ENCODE peak calls at places on chromosomes 3 and 15, in six cellular contexts. N is stomach, Z is fibroblast of the aortic adventitia, Q is GM10248, E is H1, B is heart left ventricle. H is an unnamed sample.

GRCh38 chr15:31230630-31231485 is 95.8 kb upstream of the KLF13 start:
- DNase-seq in N (no peak), Z (no peak), Q (peak), E (no peak), B (no peak), H (no peak)

GRCh38 chr3:76107935-76108570 is 322.7 kb upstream of the ZNF717 start:
- DNase-seq in N (no peak), Z (peak), Q (peak), E (no peak), B (no peak), H (no peak)

GRCh38 chr15:75648156-75649000 is 666 bp downstream of the SNX33 start:
- DNase-seq in N (peak), Z (peak), Q (no peak), E (no peak), B (peak), H (peak)

GRCh38 chr15:54082836-54083492 is 104.7 kb downstream of the UNC13C start:
- DNase-seq in N (no peak), Z (peak), Q (no peak), E (peak), B (no peak), H (no peak)

GRCh38 chr15:39680868-39681267 is 100.0 kb downstream of the THBS1 start:
- DNase-seq in N (no peak), Z (peak), Q (no peak), E (no peak), B (no peak), H (no peak)

GRCh38 chr3:24420224-24420623 is 74.4 kb downstream of the THRB start:
- DNase-seq in N (no peak), Z (no peak), Q (no peak), E (no peak), B (no peak), H (no peak)

GRCh38 chr3:172152869-172153268 is 113.5 kb downstream of the FNDC3B start:
- DNase-seq in N (no peak), Z (no peak), Q (no peak), E (no peak), B (peak), H (no peak)

GRCh38 chr3:150762662-150763121 is 277 bp downstream of the SIAH2 start:
- DNase-seq in N (no peak), Z (no peak), Q (no peak), E (no peak), B (no peak), H (no peak)

GRCh38 chr3:180860180-180860858 is 52.2 kb upstream of the FXR1 start:
- DNase-seq in N (no peak), Z (no peak), Q (no peak), E (no peak), B (no peak), H (no peak)

GRCh38 chr3:42120866-42121265 is 29.7 kb downstream of the TRAK1 start:
- DNase-seq in N (no peak), Z (no peak), Q (no peak), E (no peak), B (no peak), H (no peak)

GRCh38 chr15:67812232-67812631 is 13.1 kb upstream of the SKOR1 start:
- DNase-seq in N (no peak), Z (no peak), Q (no peak), E (no peak), B (no peak), H (no peak)

GRCh38 chr3:38835939-38836338 is 19.9 kb upstream of the SCN10A start:
- DNase-seq in N (no peak), Z (no peak), Q (no peak), E (no peak), B (no peak), H (no peak)

GRCh38 chr3:168002786-168003368 is 92.8 kb downstream of the GOLIM4 start:
- DNase-seq in N (peak), Z (peak), Q (no peak), E (no peak), B (no peak), H (no peak)

GRCh38 chr3:55565516-55565915 is 78.4 kb upstream of the WNT5A start:
- DNase-seq in N (no peak), Z (no peak), Q (no peak), E (no peak), B (no peak), H (no peak)

GRCh38 chr3:112128843-112129727 is 4.0 kb downstream of the GCSAM start:
- DNase-seq in N (no peak), Z (peak), Q (peak), E (no peak), B (no peak), H (no peak)

GRCh38 chr3:242986-243706 is 46.6 kb downstream of the CHL1 start:
- DNase-seq in N (no peak), Z (peak), Q (no peak), E (no peak), B (no peak), H (no peak)

GRCh38 chr15:90860450-90860849 is 7.9 kb upstream of the FURIN start:
- DNase-seq in N (no peak), Z (no peak), Q (no peak), E (no peak), B (no peak), H (peak)

DNA sequence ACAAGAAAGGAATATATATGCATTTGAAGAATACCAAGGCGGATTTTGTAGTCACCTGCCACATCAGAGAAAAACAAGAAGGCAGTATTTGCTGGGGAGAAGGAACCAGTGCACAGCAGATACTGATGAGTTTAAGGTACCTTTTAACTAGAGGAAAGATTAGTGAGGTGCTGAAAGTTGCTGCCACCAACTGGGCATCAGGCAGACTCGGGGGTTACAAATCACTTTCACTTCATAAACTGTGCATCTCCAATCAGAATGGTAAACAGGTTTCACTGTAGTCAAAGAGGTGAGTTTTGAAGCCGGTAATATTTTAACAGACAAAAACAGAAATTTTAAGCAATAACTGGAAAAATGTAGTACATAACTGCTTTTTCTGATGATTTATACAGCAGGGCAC is 4.1 kb downstream of the FBN1 start:
- DNase-seq in N (no peak), Z (peak), Q (peak), E (no peak), B (no peak), H (peak)
- TF ChIP-seq CTCF in N (no peak), Z (peak), Q (peak), E (peak), B (peak), H (peak)

GRCh38 chr3:185943363-185944106 is 5.7 kb upstream of the TRA2B start:
- DNase-seq in N (peak), Z (peak), Q (peak), E (peak), B (peak), H (peak)
- TF ChIP-seq CTCF in N (peak), Z (peak), Q (peak), E (peak), B (peak), H (peak)

DNA sequence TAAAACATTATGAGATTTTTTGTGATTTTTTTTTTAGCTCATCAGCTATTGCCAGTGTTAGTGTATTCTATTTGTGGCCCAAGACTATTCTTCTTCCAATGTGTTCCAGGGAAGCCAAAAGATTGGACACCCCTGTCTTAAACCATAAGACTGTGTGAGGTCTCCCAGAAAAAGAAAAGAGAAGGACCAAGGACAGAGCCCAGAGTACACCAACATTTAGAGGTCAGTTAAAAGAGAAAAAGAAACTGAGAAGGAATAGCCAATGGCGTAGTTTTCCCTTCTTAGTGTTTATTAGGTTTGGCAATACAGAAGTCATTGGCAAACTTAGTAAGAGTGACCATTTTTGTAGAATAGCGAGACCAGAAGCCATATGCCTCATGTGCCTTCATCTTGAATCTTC is 36.1 kb upstream of the SLC25A36 start:
- DNase-seq in N (no peak), Z (no peak), Q (no peak), E (no peak), B (no peak), H (no peak)
- TF ChIP-seq CTCF in N (no peak), Z (no peak), Q (no peak), E (no peak), B (no peak), H (no peak)

GRCh38 chr3:146020969-146021368 is 140.0 kb downstream of the PLOD2 start:
- DNase-seq in N (no peak), Z (no peak), Q (no peak), E (no peak), B (no peak), H (no peak)

GRCh38 chr3:146024260-146024659 is 136.7 kb downstream of the PLOD2 start:
- DNase-seq in N (no peak), Z (peak), Q (no peak), E (no peak), B (no peak), H (peak)

DNA sequence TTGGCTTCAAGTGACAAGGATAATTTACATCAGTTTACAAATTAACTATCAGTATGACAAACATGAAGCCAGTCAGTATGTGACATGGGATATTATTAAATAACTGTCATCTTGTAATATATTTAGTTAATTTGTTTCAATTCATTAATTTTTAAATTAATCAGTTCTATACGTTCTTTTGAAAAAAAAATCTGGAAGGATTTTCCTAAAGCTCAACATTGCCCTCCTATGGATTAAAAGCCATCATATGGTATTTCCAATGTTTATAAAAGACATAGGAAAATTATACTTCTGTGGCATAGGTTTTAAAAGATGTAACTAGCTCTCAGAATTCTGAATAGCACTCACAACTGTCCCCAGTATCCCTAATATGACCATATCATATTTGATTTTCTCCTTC is 134.4 kb downstream of the PLOD2 start:
- DNase-seq in N (no peak), Z (no peak), Q (no peak), E (no peak), B (no peak), H (no peak)
- TF ChIP-seq CTCF in N (no peak), Z (no peak), Q (no peak), E (no peak), B (no peak), H (no peak)

GRCh38 chr3:130529816-130530215 is 12.8 kb downstream of the COL6A6 start:
- DNase-seq in N (no peak), Z (no peak), Q (no peak), E (no peak), B (no peak), H (no peak)
- TF ChIP-seq CTCF in N (no peak), Z (no peak), Q (no peak), E (peak), B (no peak), H (no peak)

DNA sequence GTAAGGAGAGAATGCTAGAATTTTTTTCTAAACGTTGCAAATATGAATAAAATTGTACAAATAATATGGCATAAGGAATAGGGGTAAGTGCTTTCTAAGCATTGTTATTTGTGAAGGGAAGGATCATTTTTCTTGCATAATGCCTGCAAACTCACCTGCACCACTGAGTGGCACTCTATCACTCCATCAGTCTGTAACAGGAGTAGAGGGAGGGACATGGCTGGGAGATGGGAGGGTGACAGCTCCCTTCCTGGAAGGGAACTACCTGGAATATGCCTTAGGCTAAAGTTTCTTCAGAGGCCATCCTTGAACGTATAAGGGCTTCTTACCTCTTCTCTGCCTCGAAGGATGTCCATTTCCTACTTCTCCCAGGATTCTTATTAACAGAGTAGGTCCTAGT is 3.0 kb downstream of the NAALADL2 start:
- DNase-seq in N (peak), Z (no peak), Q (no peak), E (peak), B (no peak), H (no peak)
- TF ChIP-seq CTCF in N (peak), Z (no peak), Q (no peak), E (peak), B (no peak), H (no peak)

DNA sequence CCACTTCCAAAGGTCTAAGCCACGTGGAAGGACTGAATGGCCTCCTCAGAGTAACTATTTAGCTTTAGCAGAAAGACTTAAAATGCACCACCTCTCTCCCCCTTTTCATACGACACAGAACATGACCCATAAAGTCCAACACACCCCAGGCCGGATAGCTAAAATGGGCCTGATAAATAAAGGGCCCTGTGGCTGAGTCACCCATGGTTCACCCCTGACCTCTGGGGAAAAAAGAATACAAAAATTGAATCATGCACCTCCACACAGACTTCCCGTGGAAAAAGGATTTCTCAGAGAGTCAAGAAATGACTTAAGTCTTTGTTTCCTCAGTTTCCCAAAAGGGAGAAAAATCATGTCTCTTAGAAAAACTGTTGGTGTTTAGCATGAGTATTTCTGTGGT is 33.9 kb upstream of the ARHGEF3 start:
- DNase-seq in N (no peak), Z (no peak), Q (no peak), E (no peak), B (no peak), H (no peak)
- TF ChIP-seq CTCF in N (no peak), Z (no peak), Q (no peak), E (no peak), B (no peak), H (no peak)

DNA sequence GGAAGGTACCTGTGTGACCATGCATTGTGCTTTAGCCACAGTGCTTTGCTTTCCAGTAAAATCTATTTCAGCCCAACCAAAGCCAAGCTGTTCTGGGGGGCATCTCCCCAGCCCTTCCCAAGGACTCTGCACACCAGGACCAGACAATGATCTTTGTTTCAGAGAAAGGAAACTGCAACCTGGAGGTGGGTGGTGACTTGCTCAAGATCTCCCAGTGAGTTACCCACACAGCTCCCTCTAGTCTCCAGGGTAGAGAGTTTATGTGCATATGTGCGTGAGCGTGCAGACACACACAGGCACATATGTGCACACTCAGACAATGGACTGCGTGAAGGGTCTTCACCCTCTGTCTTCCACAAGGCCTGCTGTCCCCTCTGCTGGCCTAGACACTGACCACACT is 162.4 kb upstream of the TLE3 start:
- DNase-seq in N (no peak), Z (no peak), Q (no peak), E (no peak), B (no peak), H (peak)
- TF ChIP-seq CTCF in N (no peak), Z (no peak), Q (no peak), E (no peak), B (no peak), H (no peak)

DNA sequence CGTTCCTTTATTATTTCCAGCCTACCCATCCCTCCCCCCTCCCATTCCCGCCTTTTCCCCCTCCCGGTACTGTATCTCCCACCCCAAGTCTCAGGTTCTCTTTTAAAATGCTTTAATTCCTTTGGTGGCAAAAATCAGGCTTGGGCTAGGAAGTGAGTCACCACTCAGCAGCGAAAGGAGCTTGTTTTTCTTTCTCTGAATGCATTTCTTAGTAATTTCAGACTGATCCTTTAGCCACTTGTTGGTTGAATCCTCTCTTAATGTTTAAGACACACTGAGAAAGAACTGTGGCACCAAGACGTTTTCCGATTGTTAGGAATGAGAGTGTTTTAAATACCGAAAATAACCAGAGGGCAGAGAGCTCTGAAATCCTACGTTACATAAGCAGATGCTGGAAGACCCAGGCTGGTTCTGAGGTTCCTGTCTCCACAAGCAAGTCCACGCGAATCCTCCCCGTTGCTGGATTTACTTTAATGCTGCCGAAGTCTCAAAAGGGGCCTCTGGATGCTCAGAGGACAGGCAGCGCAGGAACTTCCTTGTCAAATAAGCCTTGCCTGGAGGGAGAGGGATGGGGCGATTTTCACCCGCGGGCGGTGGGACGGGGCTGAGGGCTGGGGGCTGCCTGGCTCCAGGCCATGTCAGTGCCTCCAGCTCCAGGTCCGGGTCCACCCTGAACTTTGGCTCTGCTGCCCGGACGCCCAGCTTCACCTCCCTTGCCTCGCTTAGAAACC is 848 bp upstream of the COL8A1 start:
- DNase-seq in N (no peak), Z (peak), Q (no peak), E (no peak), B (peak), H (peak)
- TF ChIP-seq CTCF in N (no peak), Z (no peak), Q (no peak), E (no peak), B (no peak), H (no peak)

H was measured in osteoblast.